ENCODE peak calls at places on chromosomes 7 and 10, in eight cellular contexts. N, K, I, S, W, U, F and O are unnamed samples.

GRCh38 chr10:89351402-89352038 is 23.7 kb downstream of the IFIT3 start:
- DNase-seq in F (no peak), I (no peak), K (no peak), S (no peak), W (no peak), U (no peak), N (no peak), O (no peak)

GRCh38 chr7:29893351-29894005 is 87.2 kb downstream of the WIPF3 start:
- DNase-seq in F (no peak), W (no peak), S (no peak), U (no peak), K (no peak), I (no peak), N (no peak), O (no peak)

GRCh38 chr10:62234284-62234605 is 34.4 kb downstream of the RTKN2 start:
- DNase-seq in F (no peak), U (no peak), W (no peak), N (no peak), K (no peak), I (no peak), S (no peak), O (no peak)

GRCh38 chr7:21429786-21430574 is 2.1 kb downstream of the SP4 start:
- DNase-seq in U (no peak), I (no peak), S (no peak), K (no peak), F (no peak), N (no peak), W (no peak), O (no peak)

GRCh38 chr10:84541289-84541637 is 212.9 kb downstream of the CCSER2 start:
- DNase-seq in I (no peak), K (no peak), N (no peak), U (no peak), F (no peak), S (no peak), W (no peak), O (no peak)

GRCh38 chr7:6392712-6393666 is 54.8 kb downstream of the DAGLB start:
- DNase-seq in F (peak; percentile 61), I (no peak), S (peak; percentile 79), W (no peak), K (no peak), U (peak; percentile 69), N (no peak), O (no peak)

GRCh38 chr10:51937313-51937712 is 237.9 kb upstream of the CSTF2T start:
- DNase-seq in W (no peak), I (no peak), N (no peak), K (no peak), U (no peak), F (no peak), S (peak; percentile 62), O (no peak)

GRCh38 chr7:126589068-126589684 is 663.6 kb downstream of the GRM8 start:
- DNase-seq in K (peak; percentile 80), U (no peak), N (no peak), S (no peak), F (no peak), I (no peak), W (no peak), O (no peak)

GRCh38 chr7:100171087-100171681 is 2.8 kb upstream of the GAL3ST4 start:
- DNase-seq in I (no peak), K (no peak), S (no peak), N (no peak), F (no peak), W (no peak), U (peak; percentile 76), O (no peak)

GRCh38 chr10:124112891-124113580 is 19.6 kb upstream of the CHST15 start:
- DNase-seq in K (no peak), S (no peak), I (no peak), W (no peak), N (no peak), F (no peak), U (no peak), O (no peak)

GRCh38 chr7:118068-118802 is 74.1 kb upstream of the FAM20C start:
- DNase-seq in N (no peak), F (no peak), W (no peak), S (no peak), K (no peak), I (no peak), U (no peak), O (no peak)

GRCh38 chr7:157000741-157001653 is 9.5 kb downstream of the MNX1 start:
- DNase-seq in N (no peak), U (no peak), W (no peak), S (no peak), K (no peak), F (no peak), I (no peak), O (no peak)

GRCh38 chr10:81885491-81885890 is 10.5 kb downstream of the NRG3 start:
- DNase-seq in I (no peak), S (no peak), F (no peak), N (no peak), U (no peak), W (no peak), K (no peak), O (no peak)

GRCh38 chr7:44768663-44769361 is 20.2 kb downstream of the ZMIZ2 start:
- DNase-seq in S (no peak), K (no peak), W (peak; percentile 24), N (no peak), U (no peak), I (no peak), F (no peak), O (no peak)

GRCh38 chr10:49123981-49124920 is 8.9 kb upstream of the VSTM4 start:
- DNase-seq in F (no peak), K (no peak), W (no peak), N (no peak), U (no peak), I (no peak), S (no peak), O (no peak)